ENCODE peak calls at places on chromosomes 1 and 21, in ten cellular contexts. P is posterior cingulate gyrus, C is kidney tubule cell, V is bronchial epithelial cell, L is amygdala, O is H4, E is NCI-H510A treated with DMSO at 0.1 percent for 48 hours, J is LNCaP clone FGC, B is breast epithelium, W is NCI-H1092 treated with DMSO at 0.1 percent for 48 hours. X is an unnamed sample.

GRCh38 chr1:188237573-188238353 is 1409.0 kb downstream of the PLA2G4A start:
- DNase-seq in J (no peak), L (no peak), C (peak), B (no peak), P (no peak), O (no peak), E (no peak), W (no peak), V (peak), X (no peak)

GRCh38 chr1:226702957-226703831 is 35.9 kb downstream of the ITPKB start:
- DNase-seq in O (peak), P (peak), C (peak), E (peak), W (peak), B (peak), V (peak), L (no peak), J (peak), X (peak)

GRCh38 chr1:28921286-28921869 is 7.0 kb downstream of the EPB41 start:
- DNase-seq in J (no peak), O (no peak), W (no peak), E (no peak), B (no peak), V (peak), L (no peak), C (no peak), P (no peak), X (no peak)

GRCh38 chr21:41156128-41156527 is 11.8 kb upstream of the BACE2 start:
- DNase-seq in C (no peak), P (no peak), J (no peak), L (no peak), V (no peak), E (no peak), O (no peak), W (no peak), B (no peak), X (no peak)

GRCh38 chr1:152479792-152480595 is 30.6 kb upstream of the LCE5A start:
- DNase-seq in O (peak), W (no peak), V (no peak), E (no peak), L (no peak), J (peak), C (peak), B (no peak), P (no peak), X (no peak)

GRCh38 chr21:18801468-18801867 is 397.9 kb upstream of the TMPRSS15 start:
- DNase-seq in P (no peak), V (peak), B (no peak), J (peak), L (no peak), W (peak), C (no peak), E (peak), O (peak), X (no peak)

GRCh38 chr1:51100264-51100880 is 1.7 kb upstream of the C1orf185 start:
- DNase-seq in V (no peak), J (no peak), O (no peak), B (no peak), W (no peak), C (no peak), P (no peak), L (no peak), E (no peak), X (no peak)

GRCh38 chr1:200353232-200353631 is 56.6 kb downstream of the ZNF281 start:
- DNase-seq in W (no peak), L (no peak), P (no peak), O (no peak), B (no peak), C (no peak), E (no peak), J (no peak), V (no peak), X (no peak)

GRCh38 chr1:162138599-162139397 is 69.3 kb downstream of the NOS1AP start:
- DNase-seq in V (no peak), C (no peak), O (no peak), P (no peak), L (no peak), W (no peak), E (no peak), J (no peak), B (no peak), X (no peak)

GRCh38 chr1:82867781-82868180 is 1067.0 kb downstream of the ADGRL2 start:
- DNase-seq in W (no peak), P (no peak), V (no peak), B (no peak), J (no peak), C (no peak), O (peak), E (no peak), L (no peak), X (no peak)

GRCh38 chr1:32309960-32310359 is 18.1 kb downstream of the HDAC1 start:
- DNase-seq in O (no peak), V (no peak), P (no peak), B (no peak), L (no peak), E (no peak), J (no peak), W (no peak), C (no peak), X (no peak)

GRCh38 chr1:43329995-43330751 is 7.4 kb upstream of the MPL start:
- DNase-seq in W (no peak), B (no peak), O (peak), E (peak), J (no peak), L (no peak), C (peak), P (no peak), V (peak), X (peak)

GRCh38 chr1:208318150-208318734 is 74.1 kb upstream of the PLXNA2 start:
- DNase-seq in V (peak), W (no peak), P (no peak), L (no peak), O (no peak), B (no peak), J (no peak), C (peak), E (no peak), X (no peak)

GRCh38 chr1:113780363-113781146 is 21.3 kb upstream of the PHTF1 start:
- DNase-seq in L (no peak), V (no peak), E (no peak), O (peak), J (peak), C (no peak), P (no peak), W (no peak), B (no peak), X (no peak)

GRCh38 chr21:43634618-43635017 is 24.7 kb downstream of the HSF2BP start:
- DNase-seq in W (no peak), P (no peak), L (no peak), B (no peak), C (peak), E (no peak), V (no peak), O (no peak), J (no peak), X (no peak)

GRCh38 chr21:29238967-29239289 is 59.8 kb upstream of the BACH1 start:
- DNase-seq in O (no peak), E (no peak), W (no peak), B (no peak), L (no peak), P (no peak), V (no peak), C (no peak), J (no peak), X (no peak)

GRCh38 chr1:26959270-26959669 is 998 bp downstream of the KDF1 start:
- DNase-seq in C (no peak), J (no peak), W (no peak), B (no peak), V (no peak), E (no peak), P (no peak), O (no peak), L (no peak), X (no peak)

GRCh38 chr1:226029093-226029496 is 30.0 kb upstream of the SDE2 start:
- DNase-seq in J (no peak), B (no peak), P (no peak), V (no peak), O (no peak), C (no peak), E (no peak), L (no peak), W (no peak), X (no peak)

GRCh38 chr21:21051109-21052055 is 53.2 kb downstream of the NCAM2 start:
- DNase-seq in E (no peak), C (no peak), B (no peak), V (no peak), L (no peak), O (no peak), J (no peak), W (no peak), P (no peak), X (no peak)

GRCh38 chr1:153261793-153262371 is 2.4 kb downstream of the LORICRIN start:
- DNase-seq in L (no peak), B (no peak), J (no peak), E (no peak), W (peak), V (no peak), C (no peak), P (no peak), O (no peak), X (no peak)

GRCh38 chr1:50183734-50184133 is 75.0 kb downstream of the ELAVL4 start:
- DNase-seq in E (no peak), V (no peak), P (no peak), L (no peak), B (no peak), O (no peak), J (no peak), W (peak), C (no peak), X (no peak)

GRCh38 chr21:43816611-43817071 is 27.3 kb downstream of the RRP1 start:
- DNase-seq in W (no peak), O (no peak), P (peak), E (no peak), C (no peak), L (no peak), J (no peak), B (no peak), V (no peak), X (no peak)

GRCh38 chr1:84930831-84931230 is 37.8 kb upstream of the LPAR3 start:
- DNase-seq in P (no peak), W (no peak), E (no peak), J (no peak), B (no peak), L (no peak), O (no peak), C (peak), V (peak), X (no peak)

GRCh38 chr1:20634065-20634593 is 871 bp downstream of the PINK1 start:
- DNase-seq in J (no peak), V (peak), W (no peak), O (no peak), C (no peak), L (no peak), B (no peak), P (no peak), E (peak), X (no peak)

GRCh38 chr1:59029366-59029765 is 245.5 kb upstream of the JUN start:
- DNase-seq in W (no peak), C (no peak), O (no peak), P (no peak), E (no peak), B (no peak), J (no peak), L (no peak), V (no peak), X (no peak)

GRCh38 chr1:25723250-25723880 is 76.6 kb upstream of the SELENON start:
- DNase-seq in O (no peak), C (no peak), J (no peak), V (no peak), P (no peak), B (no peak), L (no peak), W (no peak), E (no peak), X (no peak)

GRCh38 chr21:42061866-42062542 is 9.1 kb upstream of the UMODL1 start:
- DNase-seq in L (no peak), O (no peak), B (no peak), C (no peak), J (no peak), V (no peak), E (peak), P (no peak), W (peak), X (no peak)

GRCh38 chr1:64630611-64631010 is 114.3 kb upstream of the RAVER2 start:
- DNase-seq in W (no peak), L (no peak), B (no peak), J (no peak), P (no peak), O (no peak), E (no peak), C (no peak), V (no peak), X (no peak)

GRCh38 chr1:57307382-57307781 is 116.5 kb downstream of the DAB1 start:
- DNase-seq in L (no peak), E (no peak), V (peak), J (no peak), C (no peak), W (no peak), O (peak), P (no peak), B (no peak), X (no peak)

GRCh38 chr1:231485029-231485784 is 43.3 kb upstream of the TSNAX start:
- DNase-seq in P (no peak), C (no peak), B (no peak), W (no peak), V (no peak), E (no peak), L (no peak), J (no peak), O (no peak), X (no peak)

GRCh38 chr1:8013399-8013798 is 12.7 kb downstream of the ERRFI1 start:
- DNase-seq in C (no peak), B (no peak), L (no peak), O (no peak), V (no peak), E (no peak), P (no peak), W (no peak), J (no peak), X (no peak)

GRCh38 chr1:2855206-2856075 is 53.9 kb upstream of the TTC34 start:
- DNase-seq in O (no peak), L (no peak), W (no peak), P (peak), E (no peak), B (no peak), V (no peak), C (no peak), J (no peak), X (no peak)

GRCh38 chr21:16468191-16468590 is 738.4 kb downstream of the USP25 start:
- DNase-seq in L (no peak), B (no peak), V (peak), W (no peak), P (no peak), E (no peak), O (no peak), J (no peak), C (no peak), X (no peak)

GRCh38 chr1:244647819-244648218 is 5.1 kb upstream of the DESI2 start:
- DNase-seq in J (no peak), B (no peak), W (no peak), P (no peak), C (no peak), E (no peak), V (no peak), O (no peak), L (no peak), X (no peak)

GRCh38 chr1:241639040-241639652 is 1.0 kb downstream of the CHML start:
- DNase-seq in V (peak), O (no peak), E (no peak), P (no peak), C (peak), J (no peak), B (no peak), L (no peak), W (peak), X (no peak)